ENCODE peak calls at places on chromosomes 11 and 22, in seven cellular contexts. A is activated T-helper 1 cell treated with anti-CD3 and anti-CD28 coated beads, Interleukin-12 subunit alpha, Interleukin-12 subunit beta, Interleukin-2, Interleukin-4 antibody, amounts not matched to agents 30 ng/mL and 10 ng/mL and 1 ng/mL, durations not matched to agents 14 hours and 24 hours and 36 hours; F is hippocampal formation; H is central memory CD4-positive, alpha-beta T cell; K is activated T-cell treated with anti-CD3 and anti-CD28 coated beads for 24 hours; N is stimulated activated CD4-positive, alpha-beta T cell treated with anti-CD3 and anti-CD28 coated beads, Interleukin-2, amount 100 ng/mL, for 48 hours; Y is activated CD4-positive, alpha-beta T cell treated with anti-CD3 and anti-CD28 coated beads, Interleukin-2, amount 10 ng/mL, durations not matched to agents 7 days and 5 days. J is an unnamed sample.

GRCh38 chr22:40213478-40213877 is 35.8 kb downstream of the TNRC6B start:
- DNase-seq in A (no peak), F (no peak), H (no peak), K (no peak), N (no peak), Y (no peak), J (no peak)

GRCh38 chr11:57493507-57494503 is 21.7 kb downstream of the SLC43A1 start:
- DNase-seq in A (peak; percentile 50), F (no peak), H (peak; percentile 66), K (peak; percentile 59), N (peak; percentile 75), Y (peak; percentile 78), J (peak; percentile 62)

GRCh38 chr11:18594999-18595749 is 4.4 kb upstream of the MISFA start:
- DNase-seq in A (no peak), F (no peak), H (no peak), K (no peak), N (no peak), Y (no peak), J (no peak)

GRCh38 chr11:128949791-128950454 is 7.3 kb upstream of the TP53AIP1 start:
- DNase-seq in A (no peak), F (no peak), H (no peak), K (no peak), N (no peak), Y (no peak), J (no peak)

GRCh38 chr11:36057372-36058045 is 113.6 kb downstream of the LDLRAD3 start:
- DNase-seq in A (no peak), F (no peak), H (no peak), K (no peak), N (no peak), Y (no peak), J (no peak)

GRCh38 chr11:129853508-129854228 is 38.0 kb downstream of the TMEM45B start:
- DNase-seq in A (peak; percentile 57), F (no peak), H (peak; percentile 92), K (peak; percentile 21), N (peak; percentile 26), Y (peak; percentile 89), J (no peak)

GRCh38 chr22:48717883-48718817 is 1109.5 kb downstream of the BRD1 start:
- DNase-seq in A (no peak), F (no peak), H (no peak), K (no peak), N (no peak), Y (no peak), J (no peak)

GRCh38 chr22:16915711-16916110 is 90.5 kb upstream of the XKR3 start:
- DNase-seq in A (no peak), F (no peak), H (no peak), K (no peak), N (no peak), Y (no peak), J (no peak)

GRCh38 chr11:33452806-33453205 is 195.6 kb downstream of the HIPK3 start:
- DNase-seq in A (no peak), F (no peak), H (no peak), K (no peak), N (no peak), Y (no peak), J (no peak)

GRCh38 chr22:41681616-41682015 is 7.1 kb downstream of the SNU13 start:
- DNase-seq in A (no peak), F (no peak), H (no peak), K (no peak), N (no peak), Y (no peak), J (no peak)

GRCh38 chr11:61777234-61778090 is 14.9 kb downstream of the TMEM258 start:
- DNase-seq in A (peak; percentile 61), F (peak; percentile 28), H (peak; percentile 50), K (peak; percentile 45), N (peak; percentile 54), Y (peak; percentile 62), J (no peak)

GRCh38 chr11:36361901-36362391 is 65.9 kb downstream of the PRR5L start:
- DNase-seq in A (no peak), F (no peak), H (no peak), K (no peak), N (no peak), Y (no peak), J (peak; percentile 12)

GRCh38 chr11:78228467-78228866 is 39.7 kb downstream of the USP35 start:
- DNase-seq in A (peak; percentile 21), F (peak; percentile 40), H (no peak), K (no peak), N (no peak), Y (peak; percentile 49), J (peak; percentile 51)

GRCh38 chr11:12800032-12800671 is 125.9 kb downstream of the TEAD1 start:
- DNase-seq in A (no peak), F (no peak), H (no peak), K (no peak), N (no peak), Y (no peak), J (no peak)

GRCh38 chr11:2375341-2375853 is 1.7 kb upstream of the CD81 start:
- DNase-seq in A (no peak), F (no peak), H (no peak), K (no peak), N (no peak), Y (no peak), J (no peak)

GRCh38 chr11:1864831-1865665 is 12.2 kb downstream of the LSP1 start:
- DNase-seq in A (no peak), F (no peak), H (no peak), K (no peak), N (no peak), Y (no peak), J (no peak)

GRCh38 chr11:123469586-123469985 is 39.5 kb downstream of the GRAMD1B start:
- DNase-seq in A (no peak), F (no peak), H (no peak), K (no peak), N (no peak), Y (no peak), J (no peak)

GRCh38 chr11:130180491-130180890 is 20.9 kb downstream of the ST14 start:
- DNase-seq in A (no peak), F (no peak), H (no peak), K (no peak), N (no peak), Y (no peak), J (no peak)

GRCh38 chr22:26567610-26568009 is 22.3 kb downstream of the TPST2 start:
- DNase-seq in A (no peak), F (no peak), H (no peak), K (no peak), N (no peak), Y (no peak), J (no peak)

GRCh38 chr11:58525037-58525614 is 17.2 kb upstream of the OR5B21 start:
- DNase-seq in A (peak; percentile 26), F (peak; percentile 3), H (peak; percentile 65), K (no peak), N (no peak), Y (peak; percentile 57), J (no peak)

GRCh38 chr11:8384199-8384821 is 120.6 kb upstream of the LMO1 start:
- DNase-seq in A (no peak), F (no peak), H (no peak), K (no peak), N (no peak), Y (no peak), J (peak; percentile 19)

GRCh38 chr22:21753374-21754111 is 17.9 kb upstream of the YPEL1 start:
- DNase-seq in A (no peak), F (no peak), H (no peak), K (no peak), N (no peak), Y (no peak), J (no peak)

GRCh38 chr22:49979587-49980264 is 19.2 kb downstream of the PIM3 start:
- DNase-seq in A (no peak), F (no peak), H (no peak), K (no peak), N (no peak), Y (no peak), J (peak; percentile 34)

GRCh38 chr22:11626422-11626773 is 3901.6 kb upstream of the OR11H1 start:
- DNase-seq in A (no peak), F (no peak), H (no peak), K (no peak), N (no peak), Y (no peak), J (no peak)

J was measured in endothelial cell.